ENCODE peak calls at places on chromosomes 13 and 19, in four cellular contexts. F, W, L and N are unnamed samples.
A peak's percentile ranks its signal among the peaks of the same experiment; 100 is the strongest.

GRCh38 chr13:79423801-79424642 is 18.0 kb upstream of the RBM26 start:
- DNase-seq in F (no peak), W (peak; percentile 76), L (peak; percentile 10), N (peak; percentile 65)

GRCh38 chr19:50315773-50316448 is 13.3 kb downstream of the KCNC3 start:
- DNase-seq in F (no peak), W (no peak), L (no peak), N (peak; percentile 74)

GRCh38 chr19:30084390-30084819 is 142.4 kb downstream of the URI1 start:
- DNase-seq in F (no peak), W (no peak), L (no peak), N (no peak)

GRCh38 chr13:48161530-48162179 is 66.8 kb upstream of the MED4 start:
- DNase-seq in F (peak; percentile 55), W (no peak), L (no peak), N (no peak)

GRCh38 chr19:37954421-37954874 is 47.4 kb downstream of the SIPA1L3 start:
- DNase-seq in F (no peak), W (no peak), L (no peak), N (no peak)

GRCh38 chr19:40739871-40740703 is 10.2 kb downstream of the ACTMAP start:
- DNase-seq in F (no peak), W (no peak), L (no peak), N (no peak)

GRCh38 chr19:18118420-18119242 is 21.1 kb downstream of the MAST3 start:
- DNase-seq in F (peak; percentile 24), W (peak; percentile 43), L (no peak), N (peak; percentile 30)

GRCh38 chr13:47256618-47257017 is 359.8 kb upstream of the HTR2A start:
- DNase-seq in F (no peak), W (peak; percentile 47), L (peak; percentile 42), N (no peak)

GRCh38 chr13:26646603-26647002 is 89.1 kb downstream of the WASF3 start:
- DNase-seq in F (no peak), W (no peak), L (no peak), N (no peak)

GRCh38 chr19:33416307-33417215 is 43.1 kb downstream of the CEBPG start:
- DNase-seq in F (peak; percentile 65), W (peak; percentile 63), L (no peak), N (peak; percentile 80)

GRCh38 chr13:112718318-112718717 is 28.5 kb downstream of the ATP11A start:
- DNase-seq in F (no peak), W (no peak), L (no peak), N (no peak)

GRCh38 chr19:18062043-18062442 is 24.7 kb downstream of the IL12RB1 start:
- DNase-seq in F (no peak), W (no peak), L (no peak), N (no peak)

GRCh38 chr13:102846261-102847015 is 606 bp downstream of the ERCC5 start:
- DNase-seq in F (no peak), W (peak; percentile 41), L (no peak), N (peak; percentile 66)

GRCh38 chr19:10378124-10378523 is 2.2 kb downstream of the TYK2 start:
- DNase-seq in F (no peak), W (no peak), L (no peak), N (no peak)

GRCh38 chr13:34833562-34834182 is 108.4 kb upstream of the NBEA start:
- DNase-seq in F (no peak), W (no peak), L (no peak), N (peak; percentile 12)

GRCh38 chr19:44845286-44845611 is 848 bp upstream of the NECTIN2 start:
- DNase-seq in F (peak; percentile 42), W (no peak), L (no peak), N (no peak)

GRCh38 chr19:35509018-35509652 is 4.3 kb downstream of the DMKN start:
- DNase-seq in F (no peak), W (no peak), L (no peak), N (no peak)

GRCh38 chr13:19587635-19588300 is 26.4 kb upstream of the TPTE2 start:
- DNase-seq in F (peak; percentile 41), W (peak; percentile 58), L (no peak), N (peak; percentile 80)

GRCh38 chr19:19446655-19447437 is 41.4 kb downstream of the GATAD2A start:
- DNase-seq in F (no peak), W (no peak), L (no peak), N (no peak)

GRCh38 chr19:34075661-34076091 is 96.6 kb upstream of the LSM14A start:
- DNase-seq in F (no peak), W (no peak), L (no peak), N (no peak)

GRCh38 chr19:39553082-39553652 is 13.2 kb upstream of the EID2 start:
- DNase-seq in F (no peak), W (no peak), L (no peak), N (no peak)

GRCh38 chr13:24995225-24995804 is 100.6 kb upstream of the PABPC3 start:
- DNase-seq in F (peak; percentile 76), W (peak; percentile 89), L (peak; percentile 66), N (peak; percentile 92)

GRCh38 chr19:42277821-42278809 is 9.1 kb downstream of the CIC start:
- DNase-seq in F (no peak), W (no peak), L (no peak), N (no peak)

GRCh38 chr19:2287585-2287984 is 5.6 kb upstream of the PEAK3 start:
- DNase-seq in F (no peak), W (no peak), L (no peak), N (no peak)

GRCh38 chr19:6849876-6850275 is 37.5 kb upstream of the ADGRE1 start:
- DNase-seq in F (no peak), W (no peak), L (no peak), N (no peak)

GRCh38 chr13:51291341-51291740 is 48.1 kb upstream of the SERPINE3 start:
- DNase-seq in F (no peak), W (peak; percentile 22), L (no peak), N (no peak)

GRCh38 chr19:1210227-1210538 is 4.6 kb downstream of the STK11 start:
- DNase-seq in F (no peak), W (no peak), L (no peak), N (no peak)

GRCh38 chr19:56900573-56901097 is 60.1 kb upstream of the PEG3 start:
- DNase-seq in F (no peak), W (no peak), L (no peak), N (peak; percentile 24)

GRCh38 chr13:30125422-30126073 is 181.8 kb downstream of the KATNAL1 start:
- DNase-seq in F (peak; percentile 59), W (peak; percentile 93), L (peak; percentile 78), N (no peak)

GRCh38 chr13:84136582-84136981 is 254.3 kb upstream of the SLITRK1 start:
- DNase-seq in F (no peak), W (no peak), L (no peak), N (no peak)

GRCh38 chr13:100600915-100601314 is 12.3 kb upstream of the GGACT start:
- DNase-seq in F (no peak), W (no peak), L (no peak), N (no peak)

GRCh38 chr19:17469371-17470203 is 737 bp upstream of the SLC27A1 start:
- DNase-seq in F (peak; percentile 99), W (peak; percentile 94), L (peak; percentile 85), N (peak; percentile 97)

GRCh38 chr19:35041548-35042055 is at the start of gene HPN:
- DNase-seq in F (no peak), W (no peak), L (no peak), N (no peak)

GRCh38 chr19:39497850-39498261 is 891 bp upstream of the DLL3 start:
- DNase-seq in F (no peak), W (peak; percentile 43), L (no peak), N (peak; percentile 65)

GRCh38 chr13:30049692-30050091 is 199.3 kb upstream of the UBL3 start:
- DNase-seq in F (no peak), W (no peak), L (no peak), N (no peak)

GRCh38 chr19:13834308-13834790 is 39.1 kb downstream of the ZSWIM4 start:
- DNase-seq in F (no peak), W (no peak), L (no peak), N (no peak)

GRCh38 chr19:7368456-7368855 is 19.7 kb downstream of the ARHGEF18 start:
- DNase-seq in F (no peak), W (no peak), L (no peak), N (no peak)

DNA sequence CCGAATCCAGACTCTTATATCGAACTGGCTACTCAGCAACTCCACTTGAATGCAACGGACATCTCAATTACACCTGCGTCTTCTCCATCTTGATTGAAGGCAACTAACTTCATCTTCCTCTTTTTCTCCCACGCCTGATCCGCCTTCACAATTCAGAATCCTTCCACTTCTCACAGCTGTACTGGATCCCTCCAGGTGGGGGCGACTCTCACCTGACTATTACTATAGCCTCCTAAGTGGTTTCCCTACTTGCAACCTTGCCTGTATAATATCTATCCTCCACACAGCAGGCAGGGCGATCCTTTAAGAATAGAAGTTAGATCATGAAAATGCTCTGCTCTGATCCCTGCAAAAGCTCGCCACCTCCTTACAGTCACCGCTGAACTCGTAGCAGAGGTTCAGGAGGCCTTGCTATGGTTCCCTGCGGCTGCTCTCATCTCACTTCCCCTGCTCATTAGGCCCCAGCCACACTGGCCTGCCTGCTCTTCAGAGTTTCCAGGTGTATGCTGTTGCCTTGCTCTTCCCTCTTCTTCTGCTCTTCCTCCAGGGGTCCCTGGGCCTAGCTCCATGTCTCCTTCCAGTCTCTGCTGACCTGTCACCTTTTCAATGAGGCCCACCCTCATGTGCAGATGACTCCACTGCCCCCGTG is 31.9 kb downstream of the RFXAP start:
- DNase-seq in F (no peak), W (no peak), L (no peak), N (peak; percentile 51)
- TF ChIP-seq CTCF in F (no peak), W (no peak), L (peak; percentile 33), N (peak; percentile 57)

DNA sequence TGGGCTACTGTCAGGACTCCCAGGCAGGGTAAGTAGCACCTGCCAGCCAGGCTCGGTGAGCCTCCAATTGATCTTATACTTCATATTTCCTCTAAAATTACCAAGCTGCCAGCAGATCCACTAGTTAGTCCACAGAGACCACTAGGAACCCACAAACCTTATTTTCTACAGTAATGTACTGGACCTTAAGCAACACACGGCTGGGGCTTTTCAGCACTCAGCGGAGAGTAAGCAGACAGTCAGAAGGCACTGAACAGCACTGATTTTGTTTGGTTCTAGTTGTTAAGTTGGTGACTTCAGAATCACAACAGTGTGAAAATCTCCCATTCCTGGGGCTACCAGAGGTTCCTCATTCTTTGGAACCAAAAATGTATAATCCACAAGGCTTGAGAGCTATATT is 56.1 kb downstream of the MRPL57 start:
- DNase-seq in F (no peak), W (no peak), L (no peak), N (no peak)
- H3K27ac ChIP-seq in F (no peak overlapping the region), W (no peak overlapping the region), L (no peak overlapping the region), N (peak overlapping the region; percentile 94)

GRCh38 chr19:48646192-48646911 is 365 bp upstream of the CA11 start:
- DNase-seq in F (peak; percentile 86), W (peak; percentile 79), L (no peak), N (peak; percentile 97)
- TF ChIP-seq CTCF in F (peak; percentile 94), W (peak; percentile 75), L (peak; percentile 84), N (peak; percentile 94)

GRCh38 chr13:74131206-74131605 is 3.0 kb downstream of the KLF12 start:
- DNase-seq in F (no peak), W (peak; percentile 44), L (no peak), N (no peak)
- H3K27ac ChIP-seq in F (peak overlapping the region; percentile 98), W (peak overlapping the region; percentile 25), L (no peak overlapping the region), N (no peak overlapping the region)